ENCODE peak calls at places on chromosomes 13 and 19, in eight cellular contexts. P is upper lobe of right lung; A is AG04450; N is cardiac muscle cell; Q is neural progenitor cell; V is endodermal cell; C is CD4-positive, alpha-beta T cell; T is psoas muscle. O is an unnamed sample.

GRCh38 chr13:24119593-24120508 is 40.7 kb upstream of the SPATA13 start:
- DNase-seq in P (no peak), A (peak), N (peak), Q (peak), V (peak), C (no peak), T (no peak), O (peak)

GRCh38 chr19:6925801-6926751 is 38.7 kb downstream of the ADGRE1 start:
- DNase-seq in P (no peak), A (no peak), N (no peak), Q (no peak), V (peak), C (no peak), T (no peak), O (no peak)

GRCh38 chr19:48873476-48874308 is 1.5 kb downstream of the PPP1R15A start:
- DNase-seq in P (no peak), A (no peak), N (peak), Q (peak), V (peak), C (no peak), T (no peak), O (no peak)

GRCh38 chr19:32910094-32910493 is 40.5 kb upstream of the SLC7A9 start:
- DNase-seq in P (no peak), A (no peak), N (no peak), Q (no peak), V (no peak), C (no peak), T (no peak), O (no peak)

GRCh38 chr13:105979586-105979985 is 555.9 kb downstream of the EFNB2 start:
- DNase-seq in P (no peak), A (no peak), N (peak), Q (peak), V (no peak), C (no peak), T (no peak), O (peak)

GRCh38 chr19:10000171-10000826 is 10.0 kb downstream of the COL5A3 start:
- DNase-seq in P (peak), A (no peak), N (peak), Q (peak), V (peak), C (peak), T (peak), O (peak)

GRCh38 chr19:3708207-3708931 is at the start of gene TJP3:
- DNase-seq in P (peak), A (no peak), N (peak), Q (no peak), V (no peak), C (no peak), T (peak), O (peak)

GRCh38 chr19:11581740-11582139 is 4.3 kb upstream of the ACP5 start:
- DNase-seq in P (no peak), A (no peak), N (peak), Q (no peak), V (no peak), C (no peak), T (no peak), O (no peak)

GRCh38 chr13:110234532-110234931 is 72.4 kb downstream of the COL4A1 start:
- DNase-seq in P (no peak), A (no peak), N (no peak), Q (no peak), V (no peak), C (no peak), T (no peak), O (no peak)

GRCh38 chr13:26995159-26995558 is 176.5 kb downstream of the USP12 start:
- DNase-seq in P (no peak), A (no peak), N (no peak), Q (no peak), V (no peak), C (no peak), T (no peak), O (no peak)

GRCh38 chr13:26996965-26997752 is 174.5 kb downstream of the USP12 start:
- DNase-seq in P (no peak), A (no peak), N (no peak), Q (no peak), V (no peak), C (no peak), T (no peak), O (no peak)

GRCh38 chr13:26991508-26992181 is 180.0 kb downstream of the USP12 start:
- DNase-seq in P (no peak), A (no peak), N (peak), Q (no peak), V (no peak), C (no peak), T (no peak), O (no peak)

GRCh38 chr13:26992951-26993490 is 178.6 kb downstream of the USP12 start:
- DNase-seq in P (no peak), A (no peak), N (no peak), Q (no peak), V (no peak), C (no peak), T (no peak), O (no peak)

DNA sequence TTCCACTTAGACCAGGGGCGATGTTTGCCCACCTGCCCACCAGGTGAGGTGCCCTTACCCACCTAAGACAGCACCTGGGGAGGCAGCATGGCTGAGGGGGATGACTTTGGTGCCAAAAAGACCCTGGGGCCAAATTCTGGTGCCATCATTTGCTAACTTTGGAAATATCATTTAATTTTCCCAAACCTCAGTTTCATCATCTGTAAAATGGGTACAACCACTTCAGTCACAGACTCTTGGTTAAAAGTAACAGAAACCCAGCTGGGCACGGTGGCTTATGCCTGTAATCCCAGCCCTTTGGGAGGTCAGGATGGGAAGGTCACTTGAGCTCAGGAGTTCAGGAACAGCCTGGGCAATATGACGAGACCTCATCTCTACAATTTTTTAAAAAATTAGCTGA is 177.8 kb downstream of the USP12 start:
- DNase-seq in P (no peak), A (no peak), N (no peak), Q (no peak), V (no peak), C (no peak), T (no peak), O (no peak)
- H3K27ac ChIP-seq in P (no peak), A (no peak), N (no peak), Q (no peak), V (no peak), C (no peak), T (no peak), O (no peak)

DNA sequence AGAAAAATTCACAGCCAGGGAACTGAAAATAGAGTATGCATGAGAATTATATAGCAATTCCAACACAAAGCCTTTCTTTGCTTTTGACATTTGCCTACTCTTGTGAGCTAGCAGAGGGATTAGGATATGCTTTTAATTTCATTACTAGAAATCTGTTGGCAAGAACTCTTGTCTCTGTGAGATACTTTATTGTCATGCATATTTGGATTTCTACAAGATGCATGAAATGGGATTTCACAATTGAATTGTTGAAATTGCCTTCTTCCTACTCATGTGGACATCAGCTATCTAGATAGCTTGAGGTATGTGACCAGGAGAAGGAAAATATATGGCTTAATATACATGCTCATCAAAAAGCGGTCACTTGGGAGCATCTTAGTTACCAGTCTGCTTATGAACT is 166.0 kb downstream of the SLC7A1 start:
- DNase-seq in P (no peak), A (no peak), N (peak), Q (no peak), V (no peak), C (no peak), T (no peak), O (no peak)
- H3K27ac ChIP-seq in P (no peak), A (no peak), N (peak), Q (no peak), V (no peak), C (no peak), T (no peak), O (no peak)

GRCh38 chr19:1929051-1929742 is 11.8 kb upstream of the CSNK1G2 start:
- DNase-seq in P (peak), A (no peak), N (peak), Q (peak), V (peak), C (peak), T (peak), O (peak)
- H3K27ac ChIP-seq in P (no peak), A (no peak), N (no peak), Q (no peak), V (no peak), C (no peak), T (no peak), O (no peak)

GRCh38 chr13:98446234-98446621 is 130.7 kb downstream of the STK24 start:
- DNase-seq in P (peak), A (no peak), N (no peak), Q (no peak), V (no peak), C (no peak), T (no peak), O (no peak)

GRCh38 chr13:98447130-98447529 is 129.8 kb downstream of the STK24 start:
- DNase-seq in P (peak), A (no peak), N (no peak), Q (no peak), V (no peak), C (no peak), T (no peak), O (no peak)

GRCh38 chr13:98449273-98449672 is 127.6 kb downstream of the STK24 start:
- DNase-seq in P (peak), A (no peak), N (no peak), Q (no peak), V (no peak), C (no peak), T (no peak), O (no peak)

GRCh38 chr13:98448642-98448928 is 128.3 kb downstream of the STK24 start:
- DNase-seq in P (no peak), A (no peak), N (no peak), Q (no peak), V (no peak), C (no peak), T (no peak), O (no peak)

DNA sequence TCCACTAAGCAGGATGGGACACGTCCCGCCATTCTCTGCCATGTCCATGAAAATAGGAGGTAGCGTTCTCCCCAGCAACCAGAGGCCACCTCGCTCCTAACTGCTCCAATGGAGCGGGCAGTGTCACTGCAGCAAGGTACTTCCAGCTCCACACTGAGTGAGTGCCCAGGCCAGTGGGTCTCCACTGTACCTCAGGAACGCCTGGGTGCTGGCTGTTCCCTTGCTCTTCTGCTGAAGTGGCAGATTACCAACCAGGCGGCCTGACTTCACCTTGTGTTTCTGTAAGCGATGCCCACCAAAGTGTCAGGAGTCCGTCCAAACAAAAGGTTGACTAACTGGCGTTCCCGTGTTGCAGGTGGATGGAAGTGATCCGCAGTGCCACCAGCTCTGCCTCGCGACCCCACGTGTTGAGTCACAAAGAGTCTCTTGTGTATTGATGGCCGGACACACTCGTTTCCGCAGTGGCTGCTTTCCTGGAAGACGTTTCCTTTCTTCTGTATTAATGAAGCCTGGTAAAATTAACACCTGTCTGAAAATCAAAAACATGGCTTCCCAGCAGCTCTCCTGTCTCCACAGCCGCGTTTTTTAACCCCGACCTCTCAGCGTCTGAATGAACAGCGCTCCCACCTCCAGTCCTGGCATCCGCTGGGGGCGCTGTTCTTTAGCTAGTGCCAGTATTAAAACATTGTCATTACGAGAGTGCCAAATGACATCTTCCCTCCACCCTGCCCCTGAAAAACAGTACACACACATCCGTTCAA is 128.8 kb downstream of the STK24 start:
- DNase-seq in P (peak), A (no peak), N (peak), Q (peak), V (peak), C (no peak), T (peak), O (peak)
- H3K27ac ChIP-seq in P (no peak), A (no peak), N (no peak), Q (no peak), V (no peak), C (no peak), T (no peak), O (no peak)

DNA sequence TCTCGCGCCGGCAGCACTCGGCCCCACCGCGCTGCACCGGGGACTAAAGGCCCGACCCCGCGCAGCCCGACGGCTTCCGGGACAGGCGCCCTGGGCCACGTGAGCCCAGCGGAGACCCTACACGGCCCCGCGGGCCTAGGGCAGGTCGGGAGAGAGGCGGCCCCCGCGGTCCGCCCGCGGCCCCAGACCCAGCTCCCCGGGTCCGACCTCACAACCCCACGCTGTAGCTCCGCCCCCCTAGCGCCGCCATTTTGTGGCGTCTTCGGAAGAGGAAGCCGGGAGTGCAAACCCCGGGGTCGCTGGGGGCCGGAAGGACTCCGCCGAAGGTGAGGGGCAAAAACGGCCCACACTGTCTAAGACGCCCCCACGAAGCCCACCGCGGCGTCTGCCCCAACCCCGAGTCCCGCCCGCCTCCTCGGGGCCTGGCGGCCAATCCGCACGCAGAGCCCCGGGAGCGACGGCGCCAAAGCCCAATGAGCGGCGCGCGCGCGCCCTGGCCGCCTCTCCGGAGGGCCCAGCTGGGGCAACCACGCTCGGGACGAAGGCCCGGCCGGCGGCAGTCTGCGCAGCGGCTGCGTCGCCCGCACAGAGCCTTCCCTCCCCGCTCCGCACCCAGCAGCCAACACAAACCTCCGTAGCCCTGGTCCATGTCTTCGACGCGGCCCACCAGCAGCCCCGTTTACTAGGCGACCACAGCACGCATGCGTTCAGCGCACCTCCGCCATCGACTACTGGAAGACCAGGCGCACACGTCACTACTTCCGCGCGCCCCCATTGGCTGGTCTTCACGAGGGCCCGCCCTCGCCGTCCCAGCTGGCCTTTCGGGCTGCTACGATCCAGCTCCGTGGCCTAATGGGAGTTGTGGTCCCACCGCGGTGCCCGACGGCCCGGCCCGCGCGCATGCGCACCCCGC is at the start of gene AKAP8:
- DNase-seq in P (peak), A (peak), N (peak), Q (peak), V (peak), C (peak), T (peak), O (peak)
- H3K27ac ChIP-seq in P (peak), A (peak), N (peak), Q (peak), V (peak), C (peak), T (peak), O (peak)